ENCODE peak calls at places on chromosomes 16 and 17, in six cellular contexts. U is GM23338; H is mucosa of descending colon; Q is CD4-positive, alpha-beta T cell; C is AG09319; I is psoas muscle. J is an unnamed sample.

GRCh38 chr16:85353013-85353412 is 240.7 kb upstream of the CIBAR2 start:
- DNase-seq in C (no peak), Q (no peak), I (no peak), U (no peak), H (no peak), J (no peak)

GRCh38 chr17:7077911-7078546 is 2.0 kb downstream of the CLEC10A start:
- DNase-seq in Q (no peak), I (no peak), U (no peak), C (no peak), H (no peak), J (no peak)

GRCh38 chr16:84561291-84561690 is 56.6 kb downstream of the COTL1 start:
- DNase-seq in H (no peak), U (peak), Q (no peak), I (no peak), C (no peak), J (no peak)

GRCh38 chr17:49117581-49118230 is 14.9 kb upstream of the B4GALNT2 start:
- DNase-seq in H (no peak), U (no peak), I (no peak), C (no peak), Q (no peak), J (peak)

GRCh38 chr17:75265614-75266314 is 4.1 kb downstream of the MRPS7 start:
- DNase-seq in I (no peak), U (no peak), Q (no peak), H (no peak), C (no peak), J (no peak)

GRCh38 chr17:60391419-60392041 is 403 bp downstream of the USP32 start:
- DNase-seq in Q (no peak), C (no peak), U (peak), H (no peak), I (no peak), J (no peak)

GRCh38 chr16:47467501-47467900 is 6.4 kb downstream of the PHKB start:
- DNase-seq in U (no peak), H (no peak), I (no peak), C (no peak), Q (no peak), J (peak)

GRCh38 chr16:82753821-82754220 is 127.1 kb downstream of the CDH13 start:
- DNase-seq in Q (no peak), U (no peak), H (no peak), C (no peak), I (no peak), J (peak)

GRCh38 chr17:4381690-4382671 is 15.5 kb upstream of the UBE2G1 start:
- DNase-seq in I (no peak), C (no peak), U (no peak), Q (no peak), H (peak), J (no peak)

GRCh38 chr17:21129023-21129681 is 2.4 kb downstream of the DHRS7B start:
- DNase-seq in C (no peak), Q (no peak), H (no peak), I (peak), U (peak), J (peak)

GRCh38 chr17:43616865-43617264 is 44.9 kb downstream of the MEOX1 start:
- DNase-seq in I (no peak), Q (no peak), C (no peak), H (no peak), U (no peak), J (no peak)

GRCh38 chr16:88316941-88317618 is 65.7 kb upstream of the ZNF469 start:
- DNase-seq in Q (no peak), U (no peak), I (no peak), H (no peak), C (no peak), J (no peak)

GRCh38 chr16:85454171-85454883 is 158.8 kb upstream of the GSE1 start:
- DNase-seq in U (no peak), I (no peak), C (no peak), Q (no peak), H (no peak), J (no peak)

GRCh38 chr17:8994319-8994718 is 27.0 kb upstream of the NTN1 start:
- DNase-seq in U (peak), Q (peak), I (peak), H (peak), C (peak), J (peak)

GRCh38 chr16:50303605-50304466 is 37.5 kb downstream of the ADCY7 start:
- DNase-seq in U (no peak), C (no peak), Q (no peak), I (no peak), H (peak), J (no peak)

GRCh38 chr16:23408242-23409201 is 44.5 kb downstream of the COG7 start:
- DNase-seq in U (peak), H (peak), C (no peak), I (peak), Q (no peak), J (peak)

GRCh38 chr16:802914-803750 is 2.6 kb upstream of the GNG13 start:
- DNase-seq in H (no peak), I (no peak), Q (no peak), U (no peak), C (no peak), J (no peak)

GRCh38 chr17:66904760-66905637 is 59.5 kb upstream of the CACNG4 start:
- DNase-seq in U (no peak), Q (no peak), H (no peak), I (no peak), C (no peak), J (peak)

GRCh38 chr16:84628226-84628731 is 10.4 kb upstream of the COTL1 start:
- DNase-seq in I (no peak), H (no peak), C (no peak), Q (no peak), U (no peak), J (no peak)

GRCh38 chr16:15415411-15416070 is 18.8 kb upstream of the BMERB1 start:
- DNase-seq in I (no peak), U (no peak), C (no peak), Q (no peak), H (no peak), J (peak)

GRCh38 chr16:81767987-81768592 is 11.0 kb upstream of the PLCG2 start:
- DNase-seq in U (no peak), I (no peak), H (no peak), C (no peak), Q (no peak), J (no peak)

GRCh38 chr16:30623558-30624283 is 13.5 kb upstream of the ZNF689 start:
- DNase-seq in I (no peak), Q (no peak), U (no peak), C (no peak), H (no peak), J (peak)

GRCh38 chr17:81731271-81731670 is 19.2 kb downstream of the SLC25A10 start:
- DNase-seq in I (no peak), Q (no peak), C (no peak), U (no peak), H (no peak), J (peak)

GRCh38 chr17:11238710-11239109 is 2.3 kb upstream of the SHISA6 start:
- DNase-seq in I (no peak), H (no peak), Q (no peak), C (no peak), U (no peak), J (peak)

GRCh38 chr16:28967156-28967555 is 7.4 kb upstream of the SPNS1 start:
- DNase-seq in U (no peak), H (no peak), Q (no peak), C (no peak), I (no peak), J (no peak)

GRCh38 chr17:33657181-33657580 is 364.1 kb upstream of the ASIC2 start:
- DNase-seq in Q (no peak), U (no peak), H (no peak), I (no peak), C (no peak), J (no peak)

GRCh38 chr17:74241434-74241833 is 28.1 kb downstream of the TTYH2 start:
- DNase-seq in H (no peak), I (no peak), Q (no peak), U (no peak), C (no peak), J (no peak)

GRCh38 chr16:21950782-21951521 is 2.2 kb upstream of the UQCRC2 start:
- DNase-seq in C (no peak), I (no peak), H (no peak), Q (no peak), U (peak), J (peak)

GRCh38 chr16:28189237-28189636 is 22.5 kb downstream of the XPO6 start:
- DNase-seq in U (no peak), I (no peak), Q (no peak), H (no peak), C (no peak), J (peak)

DNA sequence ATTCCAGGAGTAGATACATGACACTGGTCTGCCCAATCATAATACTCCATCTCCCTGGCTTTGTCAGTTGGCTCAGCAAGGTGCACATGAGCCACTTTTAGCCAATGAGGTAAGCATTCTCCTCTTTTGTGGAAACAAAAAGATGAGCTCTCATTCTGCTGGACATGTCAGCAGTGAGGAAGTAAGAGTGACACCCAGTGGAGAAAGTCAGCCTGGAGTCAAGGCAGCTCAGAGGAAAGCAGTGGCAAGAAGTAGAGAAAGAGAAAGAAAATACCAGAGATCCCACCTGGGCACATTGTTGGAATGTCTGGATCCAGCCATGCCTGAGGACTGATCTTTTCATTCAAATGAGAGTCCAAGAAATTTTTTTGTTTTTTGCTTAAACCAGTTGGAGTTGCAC is 496.9 kb upstream of the C16orf82 start:
- DNase-seq in C (no peak), Q (no peak), I (no peak), H (no peak), U (peak), J (no peak)
- TF ChIP-seq CTCF in C (no peak), Q (no peak), I (peak), H (no peak), U (peak), J (peak)

DNA sequence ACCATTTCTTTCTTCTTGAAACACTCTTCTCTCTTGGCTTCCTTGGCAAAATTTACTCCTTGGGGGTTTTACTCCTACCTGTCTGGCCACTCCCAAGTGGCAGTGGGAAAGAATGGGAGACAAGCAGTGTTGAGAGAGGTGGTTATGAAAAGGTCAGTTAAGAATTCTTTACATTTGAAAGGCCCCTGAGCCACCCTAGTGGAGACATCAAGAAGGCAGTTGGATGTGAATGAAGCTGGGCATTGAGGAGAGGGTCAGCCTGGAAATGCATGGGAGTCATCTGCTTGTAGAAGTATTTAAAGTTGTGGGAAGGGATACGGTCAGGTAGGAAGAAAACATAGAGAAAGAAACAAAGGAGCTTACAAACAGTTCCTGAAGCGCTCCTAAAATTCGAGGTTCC is 42.3 kb upstream of the CCNF start:
- DNase-seq in H (no peak), Q (no peak), U (peak), C (no peak), I (no peak), J (no peak)
- TF ChIP-seq CTCF in H (no peak), Q (no peak), U (peak), C (no peak), I (no peak), J (peak)

GRCh38 chr17:45847101-45847500 is 2.4 kb downstream of the SPPL2C start:
- DNase-seq in I (no peak), H (no peak), U (no peak), Q (no peak), C (no peak), J (no peak)
- TF ChIP-seq CTCF in I (no peak), H (no peak), U (no peak), Q (no peak), C (no peak), J (no peak)

GRCh38 chr17:82836823-82837357 is 2.9 kb downstream of the ZNF750 start:
- DNase-seq in U (peak), C (no peak), I (no peak), Q (no peak), H (no peak), J (peak)
- TF ChIP-seq CTCF in U (no peak), C (peak), I (peak), Q (no peak), H (no peak), J (peak)

DNA sequence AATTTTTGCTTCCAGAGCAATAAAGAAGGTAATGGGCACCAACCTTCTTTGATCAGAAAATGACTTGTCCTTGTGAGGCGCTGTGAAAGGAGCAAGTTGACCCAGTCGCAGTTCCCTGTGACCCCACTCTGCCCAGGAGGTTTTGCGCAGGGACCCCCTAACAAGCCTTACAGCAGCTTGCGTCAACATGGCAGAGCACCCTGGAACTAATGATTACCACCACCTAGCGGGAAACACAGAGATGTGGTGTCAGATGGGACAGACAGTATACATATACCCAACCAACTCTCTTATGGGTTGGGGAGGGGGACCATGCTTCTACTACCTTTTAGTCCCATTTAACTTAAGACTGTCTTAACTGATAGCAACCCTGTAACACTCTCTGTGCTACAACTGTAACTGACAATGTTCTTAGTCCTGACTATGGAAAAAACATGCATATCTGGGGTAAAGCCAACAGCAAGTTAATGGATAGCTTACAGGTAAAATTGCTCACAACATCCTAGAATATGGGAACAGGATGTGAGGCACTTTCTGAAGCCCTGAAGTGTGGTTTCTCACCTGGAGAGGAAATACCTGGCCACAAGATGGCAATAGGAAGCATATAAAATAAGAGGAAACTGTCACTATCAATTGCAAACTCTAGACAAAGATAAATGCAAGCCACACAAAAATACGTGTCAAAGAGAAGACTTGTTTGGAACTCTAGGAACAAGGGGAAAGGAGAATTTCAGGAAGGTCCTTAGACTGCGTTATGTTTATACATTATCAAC is 3.0 kb downstream of the KARS1 start:
- DNase-seq in H (no peak), Q (no peak), I (no peak), U (no peak), C (no peak), J (peak)
- TF ChIP-seq CTCF in H (no peak), Q (no peak), I (no peak), U (peak), C (no peak), J (peak)

J was measured in epithelial cell of esophagus.